ENCODE peak calls at places on chromosomes 12 and 14, in ten cellular contexts. One of them, this sample, is unnamed.

GRCh38 chr12:65487679-65488078 is 209.2 kb downstream of the MSRB3 start:
- DNase-seq in esophagus muscularis mucosa: no peak
- DNase-seq in sigmoid colon: no peak
- DNase-seq in SK-N-SH: no peak
- DNase-seq in ovary: no peak
- DNase-seq in stomach: no peak
- DNase-seq in GM12878: no peak
- DNase-seq in transverse colon: no peak
- DNase-seq in suprapubic skin: no peak
- DNase-seq in upper lobe of left lung: no peak
- DNase-seq in this sample: no peak

GRCh38 chr14:85243306-85243705 is 286.6 kb upstream of the FLRT2 start:
- DNase-seq in sigmoid colon: no peak
- DNase-seq in GM12878: no peak
- DNase-seq in esophagus muscularis mucosa: no peak
- DNase-seq in ovary: no peak
- DNase-seq in SK-N-SH: no peak
- DNase-seq in stomach: no peak
- DNase-seq in suprapubic skin: no peak
- DNase-seq in upper lobe of left lung: no peak
- DNase-seq in transverse colon: no peak
- DNase-seq in this sample: no peak

GRCh38 chr14:89343356-89343755 is 73.7 kb downstream of the FOXN3 start:
- DNase-seq in stomach: no peak
- DNase-seq in ovary: no peak
- DNase-seq in suprapubic skin: no peak
- DNase-seq in esophagus muscularis mucosa: no peak
- DNase-seq in sigmoid colon: no peak
- DNase-seq in GM12878: no peak
- DNase-seq in upper lobe of left lung: no peak
- DNase-seq in transverse colon: no peak
- DNase-seq in SK-N-SH: no peak
- DNase-seq in this sample: no peak

GRCh38 chr14:79279645-79280399 is 931.5 kb downstream of the DIO2 start:
- DNase-seq in esophagus muscularis mucosa: no peak
- DNase-seq in GM12878: no peak
- DNase-seq in ovary: no peak
- DNase-seq in transverse colon: peak; percentile 9
- DNase-seq in sigmoid colon: no peak
- DNase-seq in suprapubic skin: no peak
- DNase-seq in stomach: peak; percentile 25
- DNase-seq in upper lobe of left lung: peak; percentile 55
- DNase-seq in SK-N-SH: peak; percentile 8
- DNase-seq in this sample: no peak

GRCh38 chr14:61322799-61323290 is 1.5 kb downstream of the PRKCH start:
- DNase-seq in sigmoid colon: no peak
- DNase-seq in GM12878: no peak
- DNase-seq in SK-N-SH: peak; percentile 27
- DNase-seq in ovary: no peak
- DNase-seq in suprapubic skin: no peak
- DNase-seq in esophagus muscularis mucosa: no peak
- DNase-seq in upper lobe of left lung: peak; percentile 56
- DNase-seq in transverse colon: no peak
- DNase-seq in stomach: no peak
- DNase-seq in this sample: no peak

GRCh38 chr14:99728231-99728920 is 44.3 kb downstream of the CYP46A1 start:
- DNase-seq in stomach: peak; percentile 17
- DNase-seq in sigmoid colon: peak; percentile 68
- DNase-seq in GM12878: no peak
- DNase-seq in ovary: peak; percentile 26
- DNase-seq in esophagus muscularis mucosa: no peak
- DNase-seq in transverse colon: no peak
- DNase-seq in SK-N-SH: no peak
- DNase-seq in suprapubic skin: peak; percentile 67
- DNase-seq in upper lobe of left lung: no peak
- DNase-seq in this sample: no peak

GRCh38 chr12:15534870-15535269 is 212.6 kb downstream of the PTPRO start:
- DNase-seq in sigmoid colon: no peak
- DNase-seq in suprapubic skin: no peak
- DNase-seq in stomach: no peak
- DNase-seq in upper lobe of left lung: peak; percentile 43
- DNase-seq in GM12878: no peak
- DNase-seq in SK-N-SH: no peak
- DNase-seq in ovary: no peak
- DNase-seq in esophagus muscularis mucosa: no peak
- DNase-seq in transverse colon: no peak
- DNase-seq in this sample: peak; percentile 19

GRCh38 chr12:94889512-94890210 is 113.8 kb downstream of the NDUFA12 start:
- DNase-seq in suprapubic skin: no peak
- DNase-seq in sigmoid colon: no peak
- DNase-seq in stomach: no peak
- DNase-seq in ovary: no peak
- DNase-seq in esophagus muscularis mucosa: no peak
- DNase-seq in transverse colon: no peak
- DNase-seq in upper lobe of left lung: no peak
- DNase-seq in GM12878: no peak
- DNase-seq in SK-N-SH: peak; percentile 26
- DNase-seq in this sample: no peak

GRCh38 chr14:91344107-91344506 is 73.5 kb downstream of the CCDC88C start:
- DNase-seq in SK-N-SH: no peak
- DNase-seq in transverse colon: no peak
- DNase-seq in stomach: no peak
- DNase-seq in esophagus muscularis mucosa: no peak
- DNase-seq in suprapubic skin: no peak
- DNase-seq in GM12878: no peak
- DNase-seq in ovary: no peak
- DNase-seq in sigmoid colon: no peak
- DNase-seq in upper lobe of left lung: no peak
- DNase-seq in this sample: no peak

GRCh38 chr12:70648831-70649230 is 11.6 kb upstream of the PTPRB start:
- DNase-seq in stomach: no peak
- DNase-seq in transverse colon: no peak
- DNase-seq in SK-N-SH: no peak
- DNase-seq in ovary: no peak
- DNase-seq in suprapubic skin: no peak
- DNase-seq in esophagus muscularis mucosa: no peak
- DNase-seq in sigmoid colon: no peak
- DNase-seq in upper lobe of left lung: no peak
- DNase-seq in GM12878: no peak
- DNase-seq in this sample: no peak

GRCh38 chr14:75144944-75145343 is 18.1 kb upstream of the NEK9 start:
- DNase-seq in esophagus muscularis mucosa: no peak
- DNase-seq in upper lobe of left lung: peak; percentile 73
- DNase-seq in GM12878: no peak
- DNase-seq in suprapubic skin: no peak
- DNase-seq in ovary: no peak
- DNase-seq in SK-N-SH: no peak
- DNase-seq in sigmoid colon: no peak
- DNase-seq in transverse colon: peak; percentile 19
- DNase-seq in stomach: no peak
- DNase-seq in this sample: peak; percentile 47

GRCh38 chr14:76699901-76700590 is 61.2 kb upstream of the VASH1 start:
- DNase-seq in ovary: no peak
- DNase-seq in sigmoid colon: no peak
- DNase-seq in SK-N-SH: no peak
- DNase-seq in transverse colon: no peak
- DNase-seq in esophagus muscularis mucosa: peak; percentile 90
- DNase-seq in upper lobe of left lung: no peak
- DNase-seq in stomach: no peak
- DNase-seq in suprapubic skin: no peak
- DNase-seq in GM12878: no peak
- DNase-seq in this sample: no peak

GRCh38 chr12:120062976-120063579 is 53.5 kb downstream of the RAB35 start:
- DNase-seq in sigmoid colon: no peak
- DNase-seq in stomach: no peak
- DNase-seq in suprapubic skin: no peak
- DNase-seq in upper lobe of left lung: no peak
- DNase-seq in transverse colon: no peak
- DNase-seq in ovary: no peak
- DNase-seq in SK-N-SH: no peak
- DNase-seq in esophagus muscularis mucosa: no peak
- DNase-seq in GM12878: no peak
- DNase-seq in this sample: no peak
- H3K27me3 ChIP-seq in sigmoid colon: no peaks in the 10 kb centered on the region
- H3K27me3 ChIP-seq in stomach: no peaks in the 10 kb centered on the region
- H3K27me3 ChIP-seq in suprapubic skin: no peaks in the 10 kb centered on the region
- H3K27me3 ChIP-seq in upper lobe of left lung: no peaks in the 10 kb centered on the region
- H3K27me3 ChIP-seq in transverse colon: no peaks in the 10 kb centered on the region
- H3K27me3 ChIP-seq in ovary: no peaks in the 10 kb centered on the region
- H3K27me3 ChIP-seq in SK-N-SH: peaks cover 4% of the 10 kb centered on the region
- H3K27me3 ChIP-seq in esophagus muscularis mucosa: no peaks in the 10 kb centered on the region
- H3K27me3 ChIP-seq in GM12878: no peaks in the 10 kb centered on the region
- H3K27me3 ChIP-seq in this sample: no peaks in the 10 kb centered on the region

DNA sequence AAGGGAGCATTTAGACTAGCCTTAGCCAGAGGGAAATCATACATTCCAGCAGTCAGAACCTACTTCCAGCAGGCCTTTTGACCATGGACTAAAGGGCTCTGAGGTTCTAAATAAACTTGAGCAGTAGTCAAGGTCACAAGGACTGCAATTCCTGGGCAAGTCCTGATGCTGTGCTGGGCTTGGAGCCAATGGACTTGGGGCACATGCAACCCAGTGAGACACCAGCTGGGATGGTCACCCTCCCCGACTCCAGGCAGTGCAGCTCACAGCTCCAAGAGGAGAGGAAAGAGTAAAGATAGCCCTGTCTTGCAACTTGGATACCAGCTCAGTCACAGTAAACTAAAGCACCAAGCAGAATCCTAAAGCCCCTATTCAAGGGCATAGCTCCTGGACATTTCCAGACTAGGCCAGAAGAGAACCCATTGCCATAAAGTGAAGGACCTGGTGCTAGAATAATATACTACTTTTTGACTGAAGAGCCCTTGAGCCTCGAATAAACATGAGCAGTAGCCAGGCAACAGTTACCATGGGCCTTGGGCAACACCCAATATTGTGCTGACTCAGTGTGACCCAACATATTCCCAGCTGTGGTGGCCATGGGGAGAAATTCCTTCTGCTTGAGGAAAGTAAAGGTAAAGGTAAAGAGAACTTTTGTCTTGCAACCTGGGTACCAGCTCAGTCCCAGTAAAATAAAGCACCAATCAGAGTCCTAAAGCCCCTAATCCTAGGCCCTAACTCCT is 226.2 kb upstream of the CLEC14A start:
- DNase-seq in SK-N-SH: no peak
- DNase-seq in esophagus muscularis mucosa: no peak
- DNase-seq in sigmoid colon: no peak
- DNase-seq in GM12878: no peak
- DNase-seq in upper lobe of left lung: peak; percentile 73
- DNase-seq in transverse colon: no peak
- DNase-seq in suprapubic skin: no peak
- DNase-seq in stomach: no peak
- DNase-seq in ovary: no peak
- DNase-seq in this sample: no peak
- TF ChIP-seq EP300 in SK-N-SH: no peak
- TF ChIP-seq EP300 in esophagus muscularis mucosa: no peak
- TF ChIP-seq EP300 in sigmoid colon: no peak
- TF ChIP-seq EP300 in GM12878: no peak
- TF ChIP-seq EP300 in upper lobe of left lung: no peak
- TF ChIP-seq EP300 in transverse colon: no peak
- TF ChIP-seq EP300 in suprapubic skin: no peak
- TF ChIP-seq EP300 in stomach: no peak
- TF ChIP-seq EP300 in ovary: no peak
- TF ChIP-seq EP300 in this sample: no peak

DNA sequence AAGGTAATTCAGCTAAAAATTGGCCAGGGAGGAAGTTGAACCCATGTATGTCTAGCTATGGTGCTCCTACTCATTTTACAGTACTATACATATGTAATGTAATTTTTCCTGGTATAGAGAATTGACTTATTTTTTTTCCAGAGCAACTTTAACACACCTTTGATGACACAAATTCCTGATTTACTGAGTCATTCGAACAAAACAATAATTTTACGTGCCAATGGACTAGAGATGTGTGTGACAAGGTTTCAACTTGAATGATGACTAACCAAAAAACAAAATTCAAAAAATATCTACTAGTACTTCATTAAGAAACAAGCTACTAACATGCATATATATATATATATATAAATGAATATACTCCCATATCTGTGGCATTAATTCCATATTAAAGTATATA is 180.5 kb downstream of the KITLG start:
- DNase-seq in ovary: no peak
- DNase-seq in GM12878: no peak
- DNase-seq in transverse colon: no peak
- DNase-seq in stomach: no peak
- DNase-seq in upper lobe of left lung: no peak
- DNase-seq in SK-N-SH: no peak
- DNase-seq in suprapubic skin: no peak
- DNase-seq in esophagus muscularis mucosa: no peak
- DNase-seq in sigmoid colon: no peak
- DNase-seq in this sample: no peak
- H3K27ac ChIP-seq in ovary: no peak overlapping the region
- H3K27ac ChIP-seq in GM12878: no peak overlapping the region
- H3K27ac ChIP-seq in transverse colon: no peak overlapping the region
- H3K27ac ChIP-seq in stomach: no peak overlapping the region
- H3K27ac ChIP-seq in upper lobe of left lung: no peak overlapping the region
- H3K27ac ChIP-seq in SK-N-SH: no peak overlapping the region
- H3K27ac ChIP-seq in suprapubic skin: no peak overlapping the region
- H3K27ac ChIP-seq in esophagus muscularis mucosa: no peak overlapping the region
- H3K27ac ChIP-seq in sigmoid colon: no peak overlapping the region
- H3K27ac ChIP-seq in this sample: no peak overlapping the region

GRCh38 chr12:2051700-2052625 is 824 bp upstream of the CACNA1C start:
- DNase-seq in sigmoid colon: no peak
- DNase-seq in stomach: no peak
- DNase-seq in ovary: no peak
- DNase-seq in transverse colon: no peak
- DNase-seq in GM12878: no peak
- DNase-seq in suprapubic skin: no peak
- DNase-seq in SK-N-SH: peak; percentile 59
- DNase-seq in upper lobe of left lung: no peak
- DNase-seq in esophagus muscularis mucosa: no peak
- DNase-seq in this sample: no peak

GRCh38 chr12:2053675-2054070 is 886 bp downstream of the CACNA1C start:
- DNase-seq in esophagus muscularis mucosa: no peak
- DNase-seq in suprapubic skin: no peak
- DNase-seq in GM12878: no peak
- DNase-seq in ovary: peak; percentile 61
- DNase-seq in SK-N-SH: peak; percentile 81
- DNase-seq in sigmoid colon: peak; percentile 73
- DNase-seq in transverse colon: no peak
- DNase-seq in upper lobe of left lung: no peak
- DNase-seq in stomach: no peak
- DNase-seq in this sample: no peak

GRCh38 chr12:2057041-2057792 is 4.4 kb downstream of the CACNA1C start:
- DNase-seq in SK-N-SH: peak; percentile 75
- DNase-seq in ovary: peak; percentile 69
- DNase-seq in GM12878: no peak
- DNase-seq in esophagus muscularis mucosa: no peak
- DNase-seq in suprapubic skin: peak; percentile 70
- DNase-seq in upper lobe of left lung: peak; percentile 41
- DNase-seq in transverse colon: peak; percentile 70
- DNase-seq in sigmoid colon: peak; percentile 90
- DNase-seq in stomach: peak; percentile 60
- DNase-seq in this sample: peak; percentile 63

GRCh38 chr12:2052861-2053674 is at the start of gene CACNA1C:
- DNase-seq in upper lobe of left lung: no peak
- DNase-seq in transverse colon: peak; percentile 46
- DNase-seq in GM12878: no peak
- DNase-seq in SK-N-SH: peak; percentile 93
- DNase-seq in esophagus muscularis mucosa: no peak
- DNase-seq in sigmoid colon: peak; percentile 86
- DNase-seq in suprapubic skin: no peak
- DNase-seq in stomach: peak; percentile 34
- DNase-seq in ovary: peak; percentile 79
- DNase-seq in this sample: no peak

GRCh38 chr12:2054091-2055018 is 1.6 kb downstream of the CACNA1C start:
- DNase-seq in esophagus muscularis mucosa: no peak
- DNase-seq in suprapubic skin: no peak
- DNase-seq in upper lobe of left lung: no peak
- DNase-seq in transverse colon: no peak
- DNase-seq in sigmoid colon: peak; percentile 76
- DNase-seq in stomach: no peak
- DNase-seq in GM12878: no peak
- DNase-seq in ovary: peak; percentile 46
- DNase-seq in SK-N-SH: peak; percentile 58
- DNase-seq in this sample: no peak
- H3K27me3 ChIP-seq in esophagus muscularis mucosa: no peaks in the 10 kb centered on the region
- H3K27me3 ChIP-seq in suprapubic skin: peaks cover 58% of the 10 kb centered on the region
- H3K27me3 ChIP-seq in upper lobe of left lung: peaks cover 13% of the 10 kb centered on the region
- H3K27me3 ChIP-seq in transverse colon: peaks cover 55% of the 10 kb centered on the region
- H3K27me3 ChIP-seq in sigmoid colon: no peaks in the 10 kb centered on the region
- H3K27me3 ChIP-seq in stomach: peaks cover 45% of the 10 kb centered on the region
- H3K27me3 ChIP-seq in GM12878: peaks cover 15% of the 10 kb centered on the region
- H3K27me3 ChIP-seq in ovary: no peaks in the 10 kb centered on the region
- H3K27me3 ChIP-seq in SK-N-SH: no peaks in the 10 kb centered on the region
- H3K27me3 ChIP-seq in this sample: no peaks in the 10 kb centered on the region

This sample was measured in tibial nerve.